ENCODE peak calls at places on chromosomes 3 and 15, in five cellular contexts. I is spleen, Q is BJ, C is type B pancreatic cell, W is right lobe of liver. P is an unnamed sample.

GRCh38 chr15:81877533-81878227 is 168.1 kb downstream of the MEX3B start:
- DNase-seq in I (no peak), W (no peak), Q (no peak), C (no peak), P (no peak)

GRCh38 chr3:175957427-175957826 is 1098.3 kb downstream of the NAALADL2 start:
- DNase-seq in I (no peak), Q (no peak), W (no peak), C (no peak), P (no peak)

GRCh38 chr3:114687157-114687556 is 393.3 kb downstream of the TIGIT start:
- DNase-seq in Q (no peak), I (no peak), C (no peak), W (no peak), P (no peak)

GRCh38 chr15:89457086-89457485 is 39.3 kb downstream of the RHCG start:
- DNase-seq in W (peak), I (no peak), Q (no peak), C (no peak), P (no peak)

GRCh38 chr3:123429362-123430125 is 19.3 kb downstream of the ADCY5 start:
- DNase-seq in Q (no peak), C (no peak), W (no peak), I (no peak), P (no peak)

GRCh38 chr3:143120716-143121239 is 1.2 kb downstream of the CHST2 start:
- DNase-seq in I (peak), W (no peak), C (peak), Q (no peak), P (no peak)

GRCh38 chr3:12060139-12060831 is 56.1 kb downstream of the SYN2 start:
- DNase-seq in W (no peak), Q (no peak), C (no peak), I (no peak), P (no peak)

GRCh38 chr3:194824676-194825075 is 139.0 kb downstream of the FAM43A start:
- DNase-seq in I (peak), Q (peak), W (no peak), C (no peak), P (no peak)

GRCh38 chr3:36991147-36991546 is 1.8 kb downstream of the EPM2AIP1 start:
- DNase-seq in I (no peak), W (no peak), Q (no peak), C (no peak), P (no peak)

GRCh38 chr3:9401986-9402385 is 4.6 kb downstream of the SETD5 start:
- DNase-seq in C (no peak), W (no peak), Q (no peak), I (no peak), P (no peak)

GRCh38 chr3:196949750-196950149 is 7.4 kb upstream of the NCBP2 start:
- DNase-seq in Q (no peak), C (no peak), I (no peak), W (no peak), P (no peak)

GRCh38 chr3:196947860-196948441 is 5.6 kb upstream of the NCBP2 start:
- DNase-seq in I (no peak), Q (no peak), W (no peak), C (no peak), P (no peak)

GRCh38 chr3:196947136-196947859 is 5.0 kb upstream of the NCBP2 start:
- DNase-seq in Q (no peak), C (no peak), W (no peak), I (no peak), P (no peak)

GRCh38 chr3:196951371-196951770 is 9.0 kb upstream of the NCBP2 start:
- DNase-seq in I (no peak), Q (no peak), C (no peak), W (no peak), P (no peak)

GRCh38 chr3:196948442-196949365 is 6.4 kb upstream of the NCBP2 start:
- DNase-seq in W (no peak), C (no peak), I (no peak), Q (no peak), P (no peak)
- TF ChIP-seq CTCF in W (no peak), C (no peak), I (no peak), Q (peak), P (no peak)

DNA sequence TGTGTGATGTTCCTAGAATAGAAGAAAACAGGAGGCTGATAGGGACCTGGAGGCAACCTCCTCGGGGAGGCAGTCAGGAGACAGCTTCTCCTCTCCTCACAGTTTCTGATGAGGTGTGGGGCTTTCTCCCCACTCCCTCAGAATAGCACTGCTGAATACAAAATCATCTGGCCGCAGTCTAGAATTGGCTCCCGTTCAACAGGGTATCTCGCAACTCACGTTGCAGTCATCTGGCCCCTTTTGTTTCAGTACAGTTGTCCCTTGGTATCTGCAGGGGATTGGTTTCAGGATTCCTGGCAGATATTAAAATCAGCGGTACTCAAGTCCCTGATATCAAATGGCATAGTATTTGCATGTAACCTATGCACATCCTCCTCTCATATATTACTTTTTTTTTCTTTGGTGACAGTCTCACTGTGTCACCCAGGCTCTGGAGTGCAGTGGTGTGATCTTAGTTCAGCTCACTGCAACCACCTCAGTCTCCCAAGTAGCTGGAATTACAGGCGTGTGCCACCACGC is 2.4 kb upstream of the DPP8 start:
- DNase-seq in I (no peak), C (no peak), W (no peak), Q (no peak), P (no peak)
- TF ChIP-seq CTCF in I (no peak), C (no peak), W (no peak), Q (no peak), P (no peak)

DNA sequence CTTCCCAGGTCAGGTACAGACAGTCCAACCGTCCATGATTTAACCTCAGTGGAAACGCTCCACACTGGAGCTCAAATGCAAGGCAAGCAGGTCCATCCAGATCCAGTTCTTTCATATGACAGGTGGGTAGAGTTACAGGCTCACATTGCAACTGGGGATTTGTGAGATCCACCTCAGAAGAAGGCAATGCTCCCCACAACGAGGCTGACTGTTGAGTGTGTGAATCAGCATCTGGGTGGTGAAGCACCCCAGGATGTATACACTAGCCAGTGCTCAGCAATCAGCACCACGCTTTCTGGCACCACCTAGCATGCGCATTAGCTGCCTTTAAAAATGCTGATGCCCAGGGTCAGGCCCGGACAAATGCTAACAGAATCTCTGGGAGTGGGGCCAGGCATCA is 343.5 kb upstream of the ICE2 start:
- DNase-seq in W (no peak), Q (no peak), I (no peak), C (no peak), P (no peak)
- TF ChIP-seq CTCF in W (no peak), Q (no peak), I (no peak), C (no peak), P (no peak)

DNA sequence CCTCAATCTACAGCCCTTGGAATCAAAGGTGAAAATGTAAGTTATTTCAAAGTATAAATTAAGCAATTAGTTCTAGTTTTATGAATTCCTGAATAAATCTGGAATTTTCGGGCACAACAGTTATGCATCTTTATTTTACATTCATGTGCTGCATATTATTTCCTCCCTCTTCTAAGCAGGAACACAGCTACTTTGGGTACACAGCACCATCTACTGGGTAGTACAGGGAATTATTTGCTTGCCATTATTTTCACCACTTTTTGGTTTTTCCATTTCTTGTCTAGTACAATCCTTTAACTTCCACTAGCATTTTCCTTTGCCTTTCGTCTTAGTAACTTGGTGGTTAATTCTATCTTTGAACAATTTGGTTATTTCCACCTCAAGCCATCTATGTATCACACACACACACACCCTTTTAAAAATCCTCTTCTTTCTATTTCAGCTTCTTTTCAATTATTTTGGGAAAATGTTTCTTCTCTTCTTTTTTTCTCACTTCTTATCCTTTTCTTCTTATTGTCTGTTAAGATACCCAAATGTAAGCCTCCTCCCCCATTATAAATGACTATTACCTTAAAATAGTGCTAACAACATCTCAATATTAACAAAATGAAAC is 451.0 kb downstream of the MFSD1 start:
- DNase-seq in C (no peak), W (no peak), Q (no peak), I (no peak), P (no peak)
- TF ChIP-seq CTCF in C (peak), W (peak), Q (peak), I (no peak), P (peak)

GRCh38 chr15:43293402-43293801 is 26.7 kb upstream of the TGM5 start:
- DNase-seq in Q (no peak), C (no peak), I (no peak), W (no peak), P (no peak)
- TF ChIP-seq CTCF in Q (no peak), C (no peak), I (no peak), W (no peak), P (no peak)

GRCh38 chr3:173217127-173217526 is 76.1 kb upstream of the SPATA16 start:
- DNase-seq in Q (no peak), I (no peak), C (no peak), W (no peak), P (no peak)

GRCh38 chr3:173225351-173225750 is 84.3 kb upstream of the SPATA16 start:
- DNase-seq in W (no peak), C (no peak), Q (no peak), I (no peak), P (no peak)

GRCh38 chr3:173216063-173216462 is 75.0 kb upstream of the SPATA16 start:
- DNase-seq in W (no peak), Q (no peak), I (no peak), C (no peak), P (no peak)

DNA sequence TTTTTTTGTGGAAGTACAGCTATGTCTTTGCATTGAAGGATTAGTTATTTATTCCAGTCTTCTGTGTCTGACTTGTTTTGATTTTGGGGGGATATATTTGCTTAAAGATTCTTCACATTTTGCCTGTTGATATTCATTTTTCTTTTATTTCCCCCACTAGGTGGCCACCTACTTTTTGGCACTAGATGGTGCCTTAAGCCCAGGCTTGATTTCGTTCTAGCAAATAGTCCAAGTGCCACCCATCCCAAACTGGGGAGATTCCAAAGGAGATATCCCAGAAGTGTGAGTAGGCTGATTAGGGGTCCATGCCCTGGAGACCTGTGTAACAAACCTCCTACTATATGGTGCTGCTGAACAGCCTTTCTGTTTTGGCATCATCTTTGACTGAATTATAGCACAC is 80.0 kb upstream of the SPATA16 start:
- DNase-seq in Q (no peak), W (no peak), I (no peak), C (no peak), P (no peak)
- TF ChIP-seq CTCF in Q (peak), W (no peak), I (no peak), C (peak), P (peak)

DNA sequence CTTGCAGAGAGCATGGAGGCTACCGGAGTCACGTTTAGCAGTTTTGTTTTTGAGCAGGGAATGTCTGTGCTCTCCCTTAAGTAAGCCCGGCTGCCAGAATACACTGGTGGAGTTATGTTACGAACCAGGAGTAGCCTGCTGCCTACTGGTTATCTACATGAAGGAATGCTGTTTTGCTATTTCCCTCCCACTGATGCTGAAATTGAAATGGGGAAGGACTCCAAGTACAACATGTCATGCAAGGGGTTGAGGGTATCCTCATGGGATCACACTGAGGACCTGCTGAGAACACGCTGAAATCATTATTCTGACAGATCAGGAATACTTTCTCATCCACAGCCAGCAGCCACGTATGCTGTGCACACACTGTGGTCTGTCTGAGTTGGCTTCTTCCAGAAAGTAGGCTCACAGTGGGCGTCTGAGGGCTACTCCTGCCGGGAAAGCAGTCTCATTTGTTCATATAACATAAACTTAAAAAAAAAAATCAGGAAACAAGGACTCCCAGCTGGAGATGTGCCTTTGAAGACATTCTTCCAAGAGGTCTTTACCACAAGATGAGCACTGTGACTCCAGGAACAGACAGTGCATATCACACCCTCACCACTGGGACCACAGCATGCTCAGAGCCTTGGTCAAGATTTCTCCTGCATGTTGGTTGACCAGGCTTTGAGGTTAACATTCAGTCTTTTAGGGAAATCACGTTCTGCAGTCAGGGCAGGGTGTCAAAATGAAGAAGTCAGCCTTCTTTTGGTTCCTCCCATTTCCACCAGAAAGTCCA is 300.4 kb upstream of the RASGRP1 start:
- DNase-seq in I (no peak), Q (peak), W (no peak), C (no peak), P (peak)
- TF ChIP-seq CTCF in I (no peak), Q (peak), W (no peak), C (no peak), P (peak)

GRCh38 chr15:42220216-42220615 is 12.1 kb upstream of the VPS39 start:
- DNase-seq in W (no peak), I (no peak), C (no peak), Q (no peak), P (no peak)

GRCh38 chr15:42213481-42213880 is 5.4 kb upstream of the VPS39 start:
- DNase-seq in I (no peak), W (no peak), C (no peak), Q (no peak), P (no peak)

GRCh38 chr15:42218953-42219596 is 11.0 kb upstream of the VPS39 start:
- DNase-seq in W (no peak), I (no peak), C (no peak), Q (no peak), P (no peak)

GRCh38 chr15:42214600-42214999 is 6.5 kb upstream of the VPS39 start:
- DNase-seq in I (no peak), Q (no peak), W (no peak), C (no peak), P (no peak)

GRCh38 chr15:42215854-42216829 is 8.0 kb upstream of the VPS39 start:
- DNase-seq in I (no peak), Q (no peak), W (no peak), C (no peak), P (no peak)
- TF ChIP-seq CTCF in I (no peak), Q (peak), W (no peak), C (no peak), P (peak)

P was measured in osteocyte.